ENCODE peak calls at places on chromosomes 6 and 20, in nine cellular contexts. X is adrenal gland, F is Panc1, K is tibial artery, C is AG10803, S is astrocyte of the cerebellum, V is AG09309, M is neural progenitor cell, H is astrocyte of the spinal cord. G is an unnamed sample.

GRCh38 chr20:16929756-16930155 is 181.6 kb downstream of the OTOR start:
- DNase-seq in X (peak), F (no peak), K (no peak), C (peak), S (peak), V (no peak), M (no peak), H (peak), G (no peak)

GRCh38 chr6:44851176-44851575 is 463.7 kb downstream of the CDC5L start:
- DNase-seq in X (no peak), F (no peak), K (no peak), C (peak), S (no peak), V (peak), M (no peak), H (peak), G (no peak)

GRCh38 chr6:13712485-13712990 is 903 bp upstream of the RANBP9 start:
- DNase-seq in X (no peak), F (no peak), K (no peak), C (peak), S (no peak), V (no peak), M (no peak), H (no peak), G (no peak)

GRCh38 chr20:4141616-4142240 is 126.4 kb upstream of the RNF24 start:
- DNase-seq in X (no peak), F (no peak), K (no peak), C (no peak), S (no peak), V (no peak), M (no peak), H (no peak), G (no peak)

GRCh38 chr6:155328539-155329459 is 14.5 kb upstream of the TFB1M start:
- DNase-seq in X (no peak), F (no peak), K (no peak), C (no peak), S (no peak), V (no peak), M (no peak), H (no peak), G (no peak)

GRCh38 chr20:38186788-38187221 is 21.7 kb upstream of the TGM2 start:
- DNase-seq in X (peak), F (no peak), K (no peak), C (no peak), S (peak), V (no peak), M (no peak), H (peak), G (no peak)

GRCh38 chr20:10414982-10415650 is 18.9 kb downstream of the MKKS start:
- DNase-seq in X (no peak), F (no peak), K (no peak), C (peak), S (no peak), V (no peak), M (peak), H (no peak), G (no peak)

GRCh38 chr6:31270788-31271640 is 878 bp downstream of the HLA-C start:
- DNase-seq in X (peak), F (no peak), K (peak), C (peak), S (no peak), V (no peak), M (peak), H (peak), G (no peak)

GRCh38 chr6:125307150-125307838 is 5.5 kb upstream of the HDDC2 start:
- DNase-seq in X (no peak), F (no peak), K (no peak), C (no peak), S (no peak), V (no peak), M (no peak), H (no peak), G (peak)

GRCh38 chr20:25058797-25059486 is 1.0 kb upstream of the ACSS1 start:
- DNase-seq in X (no peak), F (no peak), K (peak), C (no peak), S (no peak), V (no peak), M (peak), H (peak), G (no peak)

GRCh38 chr20:13865825-13866351 is 81.1 kb downstream of the NDUFAF5 start:
- DNase-seq in X (no peak), F (no peak), K (no peak), C (peak), S (no peak), V (peak), M (no peak), H (no peak), G (peak)

GRCh38 chr6:108726726-108727339 is 121.4 kb upstream of the ARMC2 start:
- DNase-seq in X (peak), F (no peak), K (no peak), C (no peak), S (no peak), V (no peak), M (no peak), H (no peak), G (no peak)

GRCh38 chr20:57319584-57319983 is 10.0 kb upstream of the SPO11 start:
- DNase-seq in X (no peak), F (no peak), K (no peak), C (no peak), S (no peak), V (no peak), M (no peak), H (no peak), G (no peak)

GRCh38 chr20:53048387-53048786 is 76.2 kb downstream of the TSHZ2 start:
- DNase-seq in X (no peak), F (no peak), K (no peak), C (no peak), S (no peak), V (no peak), M (no peak), H (no peak), G (no peak)

GRCh38 chr20:44151621-44152416 is 35.2 kb downstream of the JPH2 start:
- DNase-seq in X (no peak), F (no peak), K (no peak), C (no peak), S (no peak), V (no peak), M (no peak), H (no peak), G (no peak)

GRCh38 chr6:16498237-16498636 is 259.9 kb downstream of the GMPR start:
- DNase-seq in X (no peak), F (no peak), K (no peak), C (no peak), S (no peak), V (no peak), M (no peak), H (no peak), G (no peak)

GRCh38 chr6:44072959-44073611 is 54.2 kb downstream of the MRPL14 start:
- DNase-seq in X (peak), F (no peak), K (peak), C (peak), S (no peak), V (no peak), M (peak), H (peak), G (no peak)

GRCh38 chr6:87897581-87898147 is 150.0 kb upstream of the SPACA1 start:
- DNase-seq in X (no peak), F (no peak), K (no peak), C (no peak), S (no peak), V (no peak), M (no peak), H (no peak), G (no peak)

GRCh38 chr20:20480126-20480525 is 112.2 kb downstream of the INSM1 start:
- DNase-seq in X (no peak), F (no peak), K (no peak), C (no peak), S (no peak), V (no peak), M (no peak), H (no peak), G (no peak)

GRCh38 chr20:59514554-59514953 is 89.8 kb upstream of the PHACTR3 start:
- DNase-seq in X (no peak), F (no peak), K (no peak), C (no peak), S (no peak), V (no peak), M (no peak), H (no peak), G (no peak)

GRCh38 chr6:122649701-122650100 is 39.5 kb downstream of the PKIB start:
- DNase-seq in X (no peak), F (no peak), K (no peak), C (no peak), S (no peak), V (no peak), M (no peak), H (peak), G (no peak)

GRCh38 chr20:226958-227357 is at the start of gene DEFB129:
- DNase-seq in X (no peak), F (no peak), K (no peak), C (no peak), S (no peak), V (no peak), M (no peak), H (no peak), G (no peak)

GRCh38 chr6:23365732-23366131 is 760.3 kb upstream of the NRSN1 start:
- DNase-seq in X (no peak), F (no peak), K (no peak), C (no peak), S (no peak), V (no peak), M (no peak), H (no peak), G (no peak)

GRCh38 chr6:26027491-26028211 is 59.6 kb upstream of the HFE start:
- DNase-seq in X (no peak), F (no peak), K (no peak), C (no peak), S (no peak), V (no peak), M (no peak), H (no peak), G (no peak)

GRCh38 chr6:10884245-10884972 is 2.4 kb upstream of the SYCP2L start:
- DNase-seq in X (no peak), F (no peak), K (no peak), C (no peak), S (no peak), V (no peak), M (peak), H (no peak), G (no peak)

GRCh38 chr6:103122766-103123601 is 1729.5 kb downstream of the GRIK2 start:
- DNase-seq in X (peak), F (peak), K (peak), C (peak), S (peak), V (no peak), M (peak), H (peak), G (no peak)

GRCh38 chr6:145483191-145483996 is 251.9 kb downstream of the EPM2A start:
- DNase-seq in X (no peak), F (peak), K (no peak), C (no peak), S (no peak), V (no peak), M (no peak), H (peak), G (no peak)

GRCh38 chr6:23174781-23175361 is 605.5 kb downstream of the HDGFL1 start:
- DNase-seq in X (no peak), F (peak), K (no peak), C (peak), S (peak), V (peak), M (no peak), H (peak), G (peak)

GRCh38 chr6:71258078-71258866 is 30.3 kb upstream of the OGFRL1 start:
- DNase-seq in X (no peak), F (no peak), K (no peak), C (peak), S (no peak), V (no peak), M (no peak), H (no peak), G (no peak)

GRCh38 chr20:24868959-24869358 is 80.1 kb upstream of the CST7 start:
- DNase-seq in X (no peak), F (no peak), K (no peak), C (no peak), S (no peak), V (no peak), M (no peak), H (no peak), G (no peak)

GRCh38 chr20:11338506-11339306 is 579.0 kb upstream of the BTBD3 start:
- DNase-seq in X (no peak), F (no peak), K (no peak), C (no peak), S (no peak), V (no peak), M (no peak), H (no peak), G (peak)

GRCh38 chr6:163356743-163357142 is 57.8 kb upstream of the QKI start:
- DNase-seq in X (no peak), F (no peak), K (no peak), C (no peak), S (no peak), V (no peak), M (no peak), H (no peak), G (no peak)

GRCh38 chr6:163356324-163356723 is 58.2 kb upstream of the QKI start:
- DNase-seq in X (peak), F (no peak), K (peak), C (peak), S (peak), V (peak), M (peak), H (peak), G (no peak)

GRCh38 chr6:163354085-163354484 is 60.4 kb upstream of the QKI start:
- DNase-seq in X (peak), F (no peak), K (no peak), C (peak), S (no peak), V (no peak), M (no peak), H (no peak), G (no peak)

GRCh38 chr6:163355471-163355991 is 59.0 kb upstream of the QKI start:
- DNase-seq in X (peak), F (no peak), K (peak), C (peak), S (no peak), V (no peak), M (no peak), H (peak), G (no peak)

GRCh38 chr6:163354779-163355431 is 59.6 kb upstream of the QKI start:
- DNase-seq in X (peak), F (no peak), K (no peak), C (peak), S (no peak), V (no peak), M (no peak), H (peak), G (no peak)
- H3K4me3 ChIP-seq in X (no peak), F (no peak), K (no peak), C (peak), S (no peak), V (no peak), M (no peak), H (no peak), G (no peak)

GRCh38 chr20:58390659-58391035 is 1.6 kb downstream of the VAPB start:
- DNase-seq in X (no peak), F (no peak), K (no peak), C (no peak), S (no peak), V (no peak), M (no peak), H (no peak), G (no peak)
- H3K4me3 ChIP-seq in X (no peak), F (peak), K (no peak), C (peak), S (no peak), V (no peak), M (peak), H (no peak), G (peak)

DNA sequence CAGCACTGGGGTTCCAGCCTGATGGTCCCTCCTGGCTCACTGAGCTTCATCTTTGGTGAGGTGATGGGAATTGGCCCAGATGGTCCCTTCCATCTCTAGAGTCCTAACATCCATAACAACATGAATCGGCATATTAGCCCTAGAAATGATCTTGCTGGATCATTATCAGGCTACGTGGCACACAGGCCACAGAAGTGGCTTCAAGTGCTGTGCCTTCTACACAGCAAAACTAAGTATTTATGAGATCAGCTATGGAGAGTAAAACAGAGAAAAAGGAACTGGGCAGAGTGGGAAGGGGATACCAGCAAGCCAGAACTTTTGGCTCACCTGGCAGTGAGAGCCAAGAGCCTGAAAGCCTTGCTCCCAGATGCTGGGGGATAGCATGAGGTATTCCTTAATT is 116.9 kb downstream of the TRERF1 start:
- DNase-seq in X (no peak), F (no peak), K (no peak), C (no peak), S (no peak), V (no peak), M (no peak), H (no peak), G (no peak)
- H3K4me3 ChIP-seq in X (no peak), F (no peak), K (no peak), C (no peak), S (no peak), V (no peak), M (no peak), H (no peak), G (no peak)

GRCh38 chr20:62427172-62428007 is at the start of gene RBBP8NL:
- DNase-seq in X (no peak), F (no peak), K (no peak), C (no peak), S (no peak), V (no peak), M (no peak), H (no peak), G (no peak)
- H3K4me3 ChIP-seq in X (no peak), F (no peak), K (no peak), C (no peak), S (no peak), V (no peak), M (no peak), H (no peak), G (no peak)

G was measured in epithelial cell of proximal tubule.